ENCODE peak calls at places on chromosome 4, in four cellular contexts. Q is mucosa of descending colon, K is heart right ventricle, D is pancreas. V is an unnamed sample. For H3K36me3, the result is how much of the 10 kb centered on the place peaks cover.

GRCh38 chr4:67320645-67321044 is 224.7 kb downstream of the CENPC start:
- DNase-seq in K (no peak), D (no peak), Q (no peak), V (no peak)

GRCh38 chr4:71396382-71396781 is 57.6 kb downstream of the SLC4A4 start:
- DNase-seq in Q (no peak), K (no peak), D (no peak), V (no peak)

GRCh38 chr4:48801016-48801715 is 21.1 kb upstream of the FRYL start:
- DNase-seq in K (no peak), Q (no peak), D (no peak), V (no peak)

GRCh38 chr4:150212927-150213326 is 134.7 kb downstream of the DCLK2 start:
- DNase-seq in D (no peak), Q (no peak), K (no peak), V (no peak)

GRCh38 chr4:147678796-147679549 is 5.0 kb downstream of the PRMT9 start:
- DNase-seq in D (no peak), K (no peak), Q (no peak), V (no peak)

GRCh38 chr4:183996868-183997267 is 91.8 kb downstream of the STOX2 start:
- DNase-seq in D (no peak), K (no peak), Q (no peak), V (no peak)

GRCh38 chr4:141853091-141853734 is 216.8 kb downstream of the IL15 start:
- DNase-seq in D (peak), K (no peak), Q (peak), V (no peak)

GRCh38 chr4:64200001-64200555 is 209.2 kb downstream of the TECRL start:
- DNase-seq in Q (no peak), D (no peak), K (no peak), V (no peak)

GRCh38 chr4:186097386-186097785 is 7.1 kb upstream of the FAM149A start:
- DNase-seq in K (no peak), D (no peak), Q (no peak), V (no peak)

GRCh38 chr4:102517753-102518152 is 16.6 kb downstream of the NFKB1 start:
- DNase-seq in Q (no peak), D (no peak), K (no peak), V (no peak)

GRCh38 chr4:135371137-135371536 is 1169.5 kb upstream of the PABPC4L start:
- DNase-seq in D (peak), K (no peak), Q (peak), V (no peak)

GRCh38 chr4:31349907-31350306 is 629.7 kb downstream of the PCDH7 start:
- DNase-seq in D (no peak), K (no peak), Q (no peak), V (no peak)

GRCh38 chr4:106366026-106366425 is 2.6 kb downstream of the GIMD1 start:
- DNase-seq in K (no peak), D (no peak), Q (no peak), V (no peak)

GRCh38 chr4:154634058-154634457 is 21.6 kb upstream of the FGG start:
- DNase-seq in K (no peak), Q (no peak), D (no peak), V (no peak)

GRCh38 chr4:56055027-56055976 is 106.6 kb downstream of the CEP135 start:
- DNase-seq in Q (peak), D (no peak), K (no peak), V (no peak)

GRCh38 chr4:142314183-142314582 is 531.9 kb downstream of the INPP4B start:
- DNase-seq in D (no peak), K (no peak), Q (peak), V (no peak)

GRCh38 chr4:64895031-64895430 is 485.8 kb upstream of the TECRL start:
- DNase-seq in K (no peak), D (no peak), Q (no peak), V (no peak)

GRCh38 chr4:183959349-183959748 is 54.2 kb downstream of the STOX2 start:
- DNase-seq in Q (no peak), D (no peak), K (no peak), V (no peak)

GRCh38 chr4:110668463-110669245 is 45.8 kb upstream of the PITX2 start:
- DNase-seq in D (no peak), Q (no peak), K (no peak), V (no peak)

GRCh38 chr4:156945532-156945931 is 26.1 kb downstream of the PDGFC start:
- DNase-seq in Q (no peak), D (no peak), K (no peak), V (no peak)

GRCh38 chr4:173469622-173470021 is 60.4 kb downstream of the HAND2 start:
- DNase-seq in D (no peak), Q (no peak), K (no peak), V (no peak)

GRCh38 chr4:143186634-143187033 is 1.9 kb downstream of the USP38 start:
- DNase-seq in D (no peak), Q (no peak), K (no peak), V (no peak)

GRCh38 chr4:94410678-94411206 is 41.0 kb upstream of the PDLIM5 start:
- DNase-seq in K (peak), Q (no peak), D (no peak), V (no peak)

GRCh38 chr4:139458999-139459398 is 5.1 kb downstream of the RAB33B start:
- DNase-seq in K (no peak), Q (no peak), D (no peak), V (no peak)

DNA sequence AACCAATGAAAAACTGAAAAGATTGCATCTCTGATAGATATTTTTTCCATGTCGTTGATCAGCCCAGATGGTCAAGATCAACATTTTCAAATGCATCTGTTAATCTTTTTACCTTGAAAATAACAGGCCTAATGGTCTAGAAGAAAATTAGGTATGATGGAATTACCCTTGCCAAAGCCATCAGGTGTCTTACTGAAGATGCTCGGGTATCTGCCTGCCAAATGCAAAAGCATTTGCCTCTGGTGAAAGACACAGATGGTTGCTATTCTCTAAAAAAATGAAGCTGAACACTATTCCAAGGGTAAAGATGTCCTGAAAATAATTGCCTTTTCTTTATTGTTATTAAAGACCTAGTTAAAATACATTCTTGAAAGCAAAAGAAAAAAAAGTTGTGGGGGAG is 126.0 kb downstream of the FNIP2 start:
- DNase-seq in K (no peak), D (no peak), Q (no peak), V (no peak)
- H3K36me3 ChIP-seq in K (under half), D (under half), Q (under half), V (under half)

GRCh38 chr4:17599826-17600225 is 14.6 kb upstream of the MED28 start:
- DNase-seq in K (no peak), Q (no peak), D (no peak), V (no peak)

GRCh38 chr4:17595471-17596005 is 18.5 kb downstream of the LAP3 start:
- DNase-seq in Q (no peak), K (no peak), D (no peak), V (no peak)

DNA sequence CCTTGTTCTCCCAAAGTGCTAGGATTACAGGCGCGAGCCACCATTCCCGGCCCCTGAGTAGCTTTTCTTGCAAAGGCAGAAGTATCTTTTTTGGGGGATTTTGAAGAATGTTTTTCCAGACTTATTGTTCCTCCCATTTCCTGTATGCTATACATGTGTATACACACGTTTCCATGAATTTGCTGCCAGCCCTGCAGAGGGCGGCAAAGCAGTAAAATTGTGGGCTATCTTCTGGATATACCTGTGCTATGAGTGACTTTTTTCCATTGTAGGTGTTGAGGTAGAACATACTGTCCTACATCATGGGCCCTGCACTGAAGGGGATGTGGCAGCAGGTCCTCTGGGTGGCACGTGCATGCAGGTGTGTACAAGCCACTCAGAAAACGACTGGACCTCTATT is 16.9 kb upstream of the MED28 start:
- DNase-seq in D (no peak), K (no peak), Q (peak), V (no peak)
- TF ChIP-seq CTCF in D (no peak), K (peak), Q (no peak), V (no peak)

GRCh38 chr4:166259081-166259480 is 386.0 kb downstream of the TLL1 start:
- DNase-seq in D (no peak), Q (no peak), K (no peak), V (no peak)
- H3K36me3 ChIP-seq in D (under half), Q (under half), K (under half), V (under half)

GRCh38 chr4:37383579-37384229 is 139.2 kb downstream of the NWD2 start:
- DNase-seq in D (peak), K (no peak), Q (peak), V (no peak)
- TF ChIP-seq CTCF in D (peak), K (peak), Q (peak), V (peak)

GRCh38 chr4:92263575-92263974 is 40.2 kb upstream of the GRID2 start:
- DNase-seq in K (no peak), D (no peak), Q (no peak), V (no peak)

GRCh38 chr4:92264163-92264562 is 39.6 kb upstream of the GRID2 start:
- DNase-seq in D (no peak), K (no peak), Q (no peak), V (no peak)

GRCh38 chr4:92265066-92265465 is 38.7 kb upstream of the GRID2 start:
- DNase-seq in K (no peak), Q (no peak), D (no peak), V (no peak)

GRCh38 chr4:92266521-92266920 is 37.2 kb upstream of the GRID2 start:
- DNase-seq in Q (no peak), D (no peak), K (no peak), V (no peak)

GRCh38 chr4:92265798-92266197 is 38.0 kb upstream of the GRID2 start:
- DNase-seq in D (no peak), K (no peak), Q (no peak), V (no peak)
- H3K36me3 ChIP-seq in D (under half), K (under half), Q (under half), V (under half)

DNA sequence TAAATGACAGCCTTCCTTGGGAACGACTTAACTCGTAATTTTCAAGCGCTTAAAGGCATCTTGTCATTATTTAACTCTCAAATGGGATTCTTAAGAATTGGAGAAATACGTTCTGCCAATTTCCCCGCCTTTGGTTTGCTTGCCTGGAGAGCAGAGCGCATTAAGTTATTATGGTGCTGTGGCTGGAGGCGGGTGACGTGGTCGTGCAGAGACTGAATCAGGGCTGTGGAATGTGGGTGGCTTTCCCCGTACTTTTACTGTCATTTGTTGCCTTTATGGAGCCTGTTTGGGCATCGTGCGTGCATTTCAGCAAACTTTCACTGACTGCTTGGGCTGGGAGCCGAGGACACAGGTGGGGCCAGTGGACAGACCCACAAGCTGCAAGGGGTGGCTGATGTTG is 79.0 kb upstream of the PSAPL1 start:
- DNase-seq in D (no peak), Q (no peak), K (no peak), V (no peak)
- TF ChIP-seq CTCF in D (no peak), Q (no peak), K (no peak), V (no peak)

GRCh38 chr4:3224971-3225850 is 23.7 kb upstream of the MSANTD1 start:
- DNase-seq in K (no peak), D (no peak), Q (no peak), V (no peak)

GRCh38 chr4:3221996-3222395 is 27.0 kb upstream of the MSANTD1 start:
- DNase-seq in D (no peak), Q (no peak), K (no peak), V (no peak)

GRCh38 chr4:3220586-3221494 is 28.1 kb upstream of the MSANTD1 start:
- DNase-seq in D (no peak), K (no peak), Q (no peak), V (no peak)

GRCh38 chr4:3223986-3224748 is 24.8 kb upstream of the MSANTD1 start:
- DNase-seq in D (no peak), Q (no peak), K (no peak), V (no peak)

DNA sequence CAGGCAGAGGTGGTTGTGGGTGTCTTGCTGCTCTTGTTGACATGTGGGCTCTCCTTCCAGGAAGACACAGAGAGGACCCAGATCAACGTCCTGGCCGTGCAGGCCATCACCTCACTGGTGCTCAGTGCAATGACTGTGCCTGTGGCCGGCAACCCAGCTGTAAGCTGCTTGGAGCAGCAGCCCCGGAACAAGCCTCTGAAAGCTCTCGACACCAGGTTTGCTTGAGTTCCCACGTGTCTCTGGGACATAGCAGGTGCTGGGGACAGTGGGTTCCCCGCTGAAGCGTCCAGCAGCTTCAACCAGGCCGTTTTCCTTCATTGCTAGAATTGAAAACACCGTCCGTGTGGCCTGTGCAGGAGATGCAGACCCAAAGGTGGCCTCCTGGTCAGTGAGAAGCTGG is 25.6 kb upstream of the MSANTD1 start:
- DNase-seq in D (no peak), K (no peak), Q (no peak), V (no peak)
- H3K36me3 ChIP-seq in D (under half), K (under half), Q (under half), V (under half)

GRCh38 chr4:54064317-54065275 is at the start of gene CHIC2:
- DNase-seq in Q (peak), K (peak), D (peak), V (peak)
- TF ChIP-seq CTCF in Q (no peak), K (no peak), D (no peak), V (no peak)

GRCh38 chr4:7819446-7819845 is 120.2 kb downstream of the AFAP1 start:
- DNase-seq in D (no peak), K (no peak), Q (no peak), V (no peak)
- H3K36me3 ChIP-seq in D (under half), K (under half), Q (under half), V (under half)

GRCh38 chr4:82578935-82579334 is 17.1 kb upstream of the TMEM150C start:
- DNase-seq in D (no peak), Q (no peak), K (no peak), V (no peak)
- TF ChIP-seq CTCF in D (no peak), Q (no peak), K (no peak), V (no peak)

V was measured in CD8-positive, alpha-beta T cell.